ENCODE peak calls at places on chromosomes 1 and 21, in five cellular contexts. N is activated T-cell treated with anti-CD3 and anti-CD28 coated beads, Interleukin-2, amount 50 U/mL, for 48 hours; H is GM12865; V is neural crest cell; Z is hypothalamus. X is an unnamed sample.

GRCh38 chr1:159924025-159924790 is 1.1 kb downstream of the TAGLN2 start:
- DNase-seq in N (peak; percentile 81), H (peak; percentile 75), V (no peak), Z (no peak), X (no peak)

GRCh38 chr1:225866061-225866844 is 15.9 kb downstream of the TMEM63A start:
- DNase-seq in N (peak; percentile 81), H (no peak), V (no peak), Z (no peak), X (no peak)

GRCh38 chr1:246597340-246597739 is 31.1 kb downstream of the CNST start:
- DNase-seq in N (no peak), H (no peak), V (no peak), Z (no peak), X (no peak)

GRCh38 chr21:33578959-33579542 is 9.4 kb downstream of the DONSON start:
- DNase-seq in N (no peak), H (no peak), V (no peak), Z (no peak), X (no peak)

GRCh38 chr1:46755121-46755520 is 36.2 kb upstream of the EFCAB14 start:
- DNase-seq in N (no peak), H (no peak), V (no peak), Z (no peak), X (no peak)

GRCh38 chr1:151085953-151086559 is 15.5 kb downstream of the GABPB2 start:
- DNase-seq in N (no peak), H (no peak), V (no peak), Z (no peak), X (no peak)

GRCh38 chr1:47918257-47918867 is 78.8 kb downstream of the TRABD2B start:
- DNase-seq in N (no peak), H (no peak), V (no peak), Z (no peak), X (no peak)

GRCh38 chr1:32917521-32917920 is 16.3 kb upstream of the TMEM54 start:
- DNase-seq in N (no peak), H (peak; percentile 35), V (no peak), Z (no peak), X (no peak)

GRCh38 chr1:202017385-202018225 is 7.2 kb downstream of the ELF3 start:
- DNase-seq in N (no peak), H (no peak), V (no peak), Z (no peak), X (no peak)

GRCh38 chr21:45138199-45139002 is 64.0 kb downstream of the ADARB1 start:
- DNase-seq in N (peak; percentile 83), H (peak; percentile 74), V (peak; percentile 80), Z (peak; percentile 27), X (no peak)

GRCh38 chr1:160797861-160798273 is 1.9 kb downstream of the LY9 start:
- DNase-seq in N (peak; percentile 68), H (peak; percentile 69), V (no peak), Z (no peak), X (no peak)

GRCh38 chr1:1960480-1961196 is 41.6 kb upstream of the TMEM52 start:
- DNase-seq in N (no peak), H (no peak), V (no peak), Z (no peak), X (no peak)

GRCh38 chr1:235834620-235835019 is 32.1 kb downstream of the LYST start:
- DNase-seq in N (no peak), H (no peak), V (no peak), Z (no peak), X (no peak)

GRCh38 chr1:246544001-246544400 is 22.1 kb downstream of the TFB2M start:
- DNase-seq in N (no peak), H (no peak), V (no peak), Z (no peak), X (no peak)

GRCh38 chr1:244316407-244316806 is 135.3 kb downstream of the ADSS2 start:
- DNase-seq in N (no peak), H (no peak), V (no peak), Z (no peak), X (no peak)

GRCh38 chr1:6105763-6106162 is 60.1 kb downstream of the KCNAB2 start:
- DNase-seq in N (no peak), H (no peak), V (no peak), Z (no peak), X (no peak)

GRCh38 chr1:239107676-239108075 is 278.7 kb upstream of the CHRM3 start:
- DNase-seq in N (no peak), H (no peak), V (no peak), Z (no peak), X (no peak)

X was measured in amygdala.